ENCODE peak calls at places on chromosomes 16 and 17, in six cellular contexts. B is H1, T is GM12878, Q is K562, S is HCT116, A is SK-N-SH. J is an unnamed sample.

GRCh38 chr17:17028059-17028877 is 14.0 kb upstream of the MPRIP start:
- DNase-seq in B (peak), T (no peak), Q (peak), S (peak), A (peak), J (no peak)

GRCh38 chr17:78940241-78940640 is 15.1 kb upstream of the TIMP2 start:
- DNase-seq in B (no peak), T (no peak), Q (no peak), S (no peak), A (no peak), J (no peak)

GRCh38 chr16:90034504-90034903 is 15.2 kb upstream of the DBNDD1 start:
- DNase-seq in B (no peak), T (no peak), Q (no peak), S (no peak), A (no peak), J (no peak)

GRCh38 chr17:78648293-78648692 is 71.1 kb upstream of the DNAH17 start:
- DNase-seq in B (no peak), T (no peak), Q (no peak), S (no peak), A (no peak), J (no peak)

GRCh38 chr17:52157603-52158449 is 688 bp downstream of the CA10 start:
- DNase-seq in B (no peak), T (no peak), Q (no peak), S (no peak), A (peak), J (no peak)

GRCh38 chr16:48831081-48831722 is 221.2 kb upstream of the N4BP1 start:
- DNase-seq in B (no peak), T (no peak), Q (peak), S (peak), A (no peak), J (no peak)

GRCh38 chr17:48052956-48053757 is 5.0 kb downstream of the NFE2L1 start:
- DNase-seq in B (no peak), T (no peak), Q (peak), S (no peak), A (peak), J (no peak)

GRCh38 chr16:29813644-29814562 is 1.9 kb downstream of the PRRT2 start:
- DNase-seq in B (no peak), T (no peak), Q (no peak), S (no peak), A (no peak), J (no peak)

GRCh38 chr17:46911311-46911710 is 11.6 kb upstream of the GOSR2 start:
- DNase-seq in B (no peak), T (no peak), Q (no peak), S (no peak), A (no peak), J (no peak)

GRCh38 chr16:3861808-3862451 is 18.6 kb downstream of the CREBBP start:
- DNase-seq in B (no peak), T (no peak), Q (peak), S (no peak), A (no peak), J (no peak)

DNA sequence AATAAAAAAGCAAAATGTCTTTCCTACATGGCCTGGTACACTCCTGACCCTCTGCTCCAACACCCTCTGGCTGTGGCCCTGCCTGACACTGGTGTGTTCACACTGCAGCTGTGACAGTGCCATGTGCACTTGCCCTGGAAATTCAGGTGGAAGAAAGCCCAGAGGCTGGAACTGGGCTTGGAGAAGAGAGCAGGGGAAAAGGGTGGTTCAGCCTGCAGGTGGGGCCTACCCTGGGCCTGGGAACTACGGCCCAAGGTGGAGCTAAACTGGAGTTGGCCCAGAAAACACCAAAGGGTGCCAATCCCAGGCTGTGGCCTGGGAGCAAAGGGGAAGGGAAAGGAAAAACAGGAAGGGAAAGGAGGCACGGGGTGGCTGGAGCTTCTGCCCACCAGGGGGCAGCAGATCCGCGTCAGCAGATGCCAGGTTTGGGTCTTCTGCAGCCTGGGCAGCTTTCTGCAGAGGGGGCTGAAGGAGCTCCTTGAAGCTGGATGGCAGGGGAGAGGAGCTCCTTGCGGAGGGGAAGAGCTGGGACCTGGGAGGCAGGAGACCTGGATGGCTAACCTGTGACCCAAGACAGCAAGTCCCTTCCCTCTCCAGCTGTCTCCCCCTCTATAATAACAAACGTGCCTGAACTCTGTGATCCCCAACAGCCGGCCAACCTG is 15.4 kb upstream of the CTCF start:
- DNase-seq in B (peak), T (no peak), Q (peak), S (peak), A (peak), J (no peak)
- H3K4me3 ChIP-seq in B (no peak), T (no peak), Q (no peak), S (no peak), A (no peak), J (no peak)

DNA sequence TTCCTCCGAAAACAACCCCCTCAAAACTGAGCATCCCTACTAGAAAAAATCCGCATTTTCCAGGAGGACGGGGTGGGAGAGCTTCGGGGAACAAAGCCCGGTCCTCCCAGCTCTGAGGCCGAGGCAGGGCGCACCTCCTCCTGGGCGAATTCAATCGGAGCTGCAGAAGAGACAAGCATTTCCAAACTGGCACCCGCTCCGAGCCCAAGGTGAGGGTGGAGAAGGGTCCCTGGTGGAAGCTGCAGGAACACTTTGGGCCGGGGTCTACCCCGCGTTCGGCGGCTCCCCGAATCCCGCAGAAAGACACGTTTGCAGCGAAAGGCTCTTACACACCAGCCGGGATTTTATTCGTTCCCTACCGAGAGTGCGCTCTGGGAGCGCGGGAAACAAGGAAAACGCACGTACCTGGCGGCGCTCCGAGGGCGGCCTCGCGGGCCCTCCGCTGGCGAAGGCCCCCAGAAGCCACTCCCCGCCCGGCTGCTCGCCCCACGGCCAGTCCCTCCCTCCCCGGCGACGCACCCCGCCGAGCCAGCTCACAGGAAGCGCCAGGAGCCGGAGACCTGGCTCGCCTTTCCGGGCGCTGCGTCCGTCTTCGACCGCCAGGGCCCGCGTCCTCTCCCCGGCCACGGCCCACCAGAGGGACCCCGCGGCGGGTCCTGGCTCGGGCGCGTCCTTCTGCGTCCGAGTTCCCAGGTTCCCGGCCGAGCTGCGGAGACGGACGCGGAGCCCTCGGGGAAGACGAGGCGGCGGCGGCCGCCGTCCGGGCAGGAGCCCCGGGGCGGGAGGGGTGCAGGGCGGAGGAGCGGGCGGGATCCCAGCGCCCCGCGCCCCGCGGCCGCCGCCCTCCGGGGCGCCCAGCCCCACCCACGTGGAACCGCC is 49.8 kb upstream of the BAHCC1 start:
- DNase-seq in B (no peak), T (no peak), Q (peak), S (no peak), A (peak), J (no peak)
- H3K9ac ChIP-seq in B (peak), T (peak), Q (peak), S (peak), A (peak), J (peak)

GRCh38 chr17:11318207-11318606 is 77.2 kb downstream of the SHISA6 start:
- DNase-seq in B (no peak), T (no peak), Q (no peak), S (no peak), A (no peak), J (no peak)
- TF ChIP-seq POLR2AphosphoS5 in B (no peak), T (no peak), Q (no peak), S (no peak), A (no peak), J (no peak)

DNA sequence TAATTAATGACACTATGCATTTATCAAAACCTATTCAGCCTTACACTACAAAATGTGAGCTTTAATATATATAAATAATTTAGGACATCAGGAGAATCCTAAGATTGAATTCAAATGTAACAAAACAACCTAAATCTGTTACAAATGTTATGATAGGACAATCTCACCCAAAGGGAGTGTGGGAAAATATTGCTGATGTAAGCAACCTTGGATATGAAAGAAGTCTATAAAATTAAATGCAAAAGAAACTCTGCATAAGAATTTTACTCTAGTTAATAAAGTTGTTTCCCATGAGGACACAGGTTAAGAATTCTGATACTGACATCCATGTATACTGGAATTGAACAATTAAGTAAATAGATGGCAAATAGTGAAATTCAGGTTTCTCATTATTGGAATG is 424.5 kb upstream of the MON1B start:
- DNase-seq in B (no peak), T (no peak), Q (no peak), S (no peak), A (no peak), J (no peak)
- H3K4me3 ChIP-seq in B (no peak), T (no peak), Q (no peak), S (no peak), A (no peak), J (no peak)

GRCh38 chr16:85202631-85203461 is 90.6 kb upstream of the CIBAR2 start:
- DNase-seq in B (no peak), T (no peak), Q (no peak), S (no peak), A (peak), J (no peak)
- H3K9ac ChIP-seq in B (no peak), T (no peak), Q (peak), S (no peak), A (peak), J (no peak)

GRCh38 chr16:4880006-4880580 is 32.8 kb downstream of the UBN1 start:
- DNase-seq in B (no peak), T (no peak), Q (no peak), S (no peak), A (no peak), J (no peak)
- TF ChIP-seq POLR2AphosphoS5 in B (no peak), T (no peak), Q (no peak), S (no peak), A (no peak), J (no peak)

GRCh38 chr17:5078106-5079028 is at the start of gene ZFP3:
- DNase-seq in B (peak), T (peak), Q (no peak), S (no peak), A (peak), J (no peak)
- H3K4me3 ChIP-seq in B (peak), T (peak), Q (no peak), S (no peak), A (peak), J (peak)

GRCh38 chr17:50191070-50192045 is 10.1 kb downstream of the COL1A1 start:
- DNase-seq in B (no peak), T (no peak), Q (no peak), S (no peak), A (no peak), J (no peak)

GRCh38 chr17:50192116-50192872 is 9.1 kb downstream of the COL1A1 start:
- DNase-seq in B (no peak), T (no peak), Q (no peak), S (no peak), A (no peak), J (no peak)

GRCh38 chr17:50190278-50191069 is 11.0 kb downstream of the COL1A1 start:
- DNase-seq in B (no peak), T (no peak), Q (no peak), S (no peak), A (no peak), J (no peak)

GRCh38 chr17:50194441-50195195 is 6.8 kb downstream of the COL1A1 start:
- DNase-seq in B (no peak), T (no peak), Q (no peak), S (no peak), A (no peak), J (no peak)

GRCh38 chr17:50192873-50193274 is 8.6 kb downstream of the COL1A1 start:
- DNase-seq in B (no peak), T (no peak), Q (no peak), S (no peak), A (no peak), J (no peak)
- H3K9ac ChIP-seq in B (no peak), T (peak), Q (no peak), S (no peak), A (no peak), J (no peak)

GRCh38 chr16:73048292-73049050 is 543 bp upstream of the ZFHX3 start:
- DNase-seq in B (no peak), T (no peak), Q (no peak), S (no peak), A (peak), J (no peak)
- TF ChIP-seq POLR2AphosphoS5 in B (no peak), T (no peak), Q (no peak), S (no peak), A (no peak), J (no peak)